ENCODE peak calls at places on chromosomes 13 and 19, in eight cellular contexts. S is breast epithelium, E is heart left ventricle, P is Caco-2, X is GM23338, F is H9, N is tibial artery, V is HT-29. Z is an unnamed sample.

GRCh38 chr13:74575729-74576125 is 441.5 kb upstream of the KLF12 start:
- DNase-seq in S (no peak), E (peak; percentile 93), P (peak; percentile 41), X (peak; percentile 86), F (peak; percentile 81), N (peak; percentile 90), V (no peak), Z (peak; percentile 60)

GRCh38 chr13:113207890-113208423 is 512 bp downstream of the PCID2 start:
- DNase-seq in S (no peak), E (peak; percentile 36), P (peak; percentile 64), X (peak; percentile 70), F (peak; percentile 47), N (peak; percentile 73), V (peak; percentile 68), Z (no peak)

GRCh38 chr19:7292950-7293794 is 1.0 kb downstream of the INSR start:
- DNase-seq in S (peak; percentile 58), E (peak; percentile 40), P (peak; percentile 43), X (peak; percentile 39), F (peak; percentile 33), N (peak; percentile 80), V (no peak), Z (peak; percentile 49)

GRCh38 chr19:12194827-12195500 is 32.1 kb downstream of the ZNF136 start:
- DNase-seq in S (peak; percentile 95), E (peak; percentile 88), P (no peak), X (peak; percentile 95), F (no peak), N (peak; percentile 89), V (no peak), Z (peak; percentile 93)

GRCh38 chr13:40119852-40120251 is 464.4 kb downstream of the COG6 start:
- DNase-seq in S (no peak), E (no peak), P (no peak), X (no peak), F (no peak), N (no peak), V (no peak), Z (no peak)

GRCh38 chr19:15304140-15304705 is 28.1 kb downstream of the BRD4 start:
- DNase-seq in S (no peak), E (peak; percentile 37), P (no peak), X (no peak), F (no peak), N (no peak), V (no peak), Z (no peak)

GRCh38 chr13:49098771-49099512 is 121.2 kb upstream of the MLNR start:
- DNase-seq in S (no peak), E (no peak), P (peak; percentile 15), X (peak; percentile 45), F (no peak), N (no peak), V (peak; percentile 55), Z (no peak)

GRCh38 chr19:1441022-1441426 is 2.8 kb downstream of the RPS15 start:
- DNase-seq in S (no peak), E (no peak), P (no peak), X (no peak), F (no peak), N (no peak), V (no peak), Z (no peak)

GRCh38 chr19:48713041-48713863 is 6.3 kb downstream of the MAMSTR start:
- DNase-seq in S (no peak), E (no peak), P (peak; percentile 56), X (peak; percentile 84), F (peak; percentile 83), N (no peak), V (peak; percentile 48), Z (no peak)

GRCh38 chr13:50025446-50025845 is 10.2 kb downstream of the KCNRG start:
- DNase-seq in S (no peak), E (no peak), P (no peak), X (no peak), F (no peak), N (no peak), V (no peak), Z (no peak)

GRCh38 chr13:51771418-51772104 is 32.4 kb downstream of the DHRS12 start:
- DNase-seq in S (no peak), E (no peak), P (no peak), X (no peak), F (no peak), N (no peak), V (no peak), Z (no peak)

GRCh38 chr13:51781246-51782022 is 22.5 kb downstream of the DHRS12 start:
- DNase-seq in S (no peak), E (no peak), P (no peak), X (peak; percentile 74), F (peak; percentile 57), N (no peak), V (peak; percentile 58), Z (no peak)

GRCh38 chr13:71015516-71015915 is 851.5 kb downstream of the DACH1 start:
- DNase-seq in S (no peak), E (no peak), P (peak; percentile 74), X (no peak), F (no peak), N (no peak), V (no peak), Z (no peak)

GRCh38 chr13:46553521-46553885 is 533 bp downstream of the LRCH1 start:
- DNase-seq in S (peak; percentile 57), E (peak; percentile 46), P (peak; percentile 43), X (peak; percentile 51), F (no peak), N (peak; percentile 68), V (no peak), Z (no peak)

GRCh38 chr13:105410602-105411001 is 1124.9 kb downstream of the EFNB2 start:
- DNase-seq in S (peak; percentile 62), E (peak; percentile 35), P (peak; percentile 76), X (peak; percentile 82), F (peak; percentile 71), N (no peak), V (peak; percentile 47), Z (no peak)

GRCh38 chr13:77874406-77874805 is 44.2 kb downstream of the EDNRB start:
- DNase-seq in S (no peak), E (no peak), P (no peak), X (no peak), F (no peak), N (no peak), V (no peak), Z (no peak)

Z was measured in ureter.